ENCODE peak calls at places on chromosomes 4 and X, in seven cellular contexts. One of them, this sample, is unnamed.

GRCh38 chrX:110442631-110443030 is 84.0 kb downstream of the RTL9 start:
- DNase-seq in colonic mucosa: no peak
- DNase-seq in tibial artery: no peak
- DNase-seq in A673: peak; percentile 65
- DNase-seq in MM.1S: peak; percentile 80
- DNase-seq in K562: peak; percentile 42
- DNase-seq in mammary epithelial cell: peak; percentile 35
- DNase-seq in this sample: peak; percentile 11

GRCh38 chrX:9785252-9785943 is 831 bp upstream of the SHROOM2 start:
- DNase-seq in A673: no peak
- DNase-seq in K562: no peak
- DNase-seq in colonic mucosa: no peak
- DNase-seq in mammary epithelial cell: no peak
- DNase-seq in MM.1S: no peak
- DNase-seq in tibial artery: no peak
- DNase-seq in this sample: peak; percentile 39

GRCh38 chrX:140274761-140275525 is 229.9 kb downstream of the SOX3 start:
- DNase-seq in K562: no peak
- DNase-seq in MM.1S: no peak
- DNase-seq in tibial artery: no peak
- DNase-seq in colonic mucosa: no peak
- DNase-seq in mammary epithelial cell: peak; percentile 64
- DNase-seq in A673: peak; percentile 19
- DNase-seq in this sample: peak; percentile 32

GRCh38 chr4:79064806-79065205 is 125.6 kb upstream of the PAQR3 start:
- DNase-seq in MM.1S: peak; percentile 53
- DNase-seq in tibial artery: no peak
- DNase-seq in A673: no peak
- DNase-seq in mammary epithelial cell: no peak
- DNase-seq in K562: no peak
- DNase-seq in colonic mucosa: no peak
- DNase-seq in this sample: no peak

GRCh38 chr4:26692014-26692726 is 108.3 kb downstream of the TBC1D19 start:
- DNase-seq in MM.1S: no peak
- DNase-seq in mammary epithelial cell: peak; percentile 41
- DNase-seq in tibial artery: no peak
- DNase-seq in K562: peak; percentile 60
- DNase-seq in A673: no peak
- DNase-seq in colonic mucosa: no peak
- DNase-seq in this sample: no peak

GRCh38 chr4:71832049-71832448 is 48.2 kb upstream of the GC start:
- DNase-seq in colonic mucosa: peak; percentile 28
- DNase-seq in MM.1S: no peak
- DNase-seq in A673: no peak
- DNase-seq in K562: peak; percentile 11
- DNase-seq in mammary epithelial cell: no peak
- DNase-seq in tibial artery: no peak
- DNase-seq in this sample: peak; percentile 30

GRCh38 chr4:36177946-36178345 is 66.4 kb downstream of the ARAP2 start:
- DNase-seq in A673: no peak
- DNase-seq in mammary epithelial cell: peak; percentile 27
- DNase-seq in MM.1S: no peak
- DNase-seq in K562: no peak
- DNase-seq in tibial artery: no peak
- DNase-seq in colonic mucosa: no peak
- DNase-seq in this sample: no peak

GRCh38 chr4:3011456-3012220 is 48.3 kb downstream of the GRK4 start:
- DNase-seq in mammary epithelial cell: no peak
- DNase-seq in K562: no peak
- DNase-seq in A673: no peak
- DNase-seq in MM.1S: no peak
- DNase-seq in tibial artery: no peak
- DNase-seq in colonic mucosa: no peak
- DNase-seq in this sample: no peak

GRCh38 chr4:107719211-107719926 is 665 bp downstream of the PAPSS1 start:
- DNase-seq in tibial artery: no peak
- DNase-seq in mammary epithelial cell: peak; percentile 72
- DNase-seq in K562: peak; percentile 34
- DNase-seq in colonic mucosa: no peak
- DNase-seq in MM.1S: peak; percentile 45
- DNase-seq in A673: no peak
- DNase-seq in this sample: peak; percentile 51

GRCh38 chrX:119917877-119918276 is 22.2 kb downstream of the AKAP14 start:
- DNase-seq in K562: no peak
- DNase-seq in tibial artery: no peak
- DNase-seq in MM.1S: no peak
- DNase-seq in colonic mucosa: no peak
- DNase-seq in mammary epithelial cell: no peak
- DNase-seq in A673: no peak
- DNase-seq in this sample: no peak

GRCh38 chrX:41781500-41781899 is 57.5 kb downstream of the GPR82 start:
- DNase-seq in colonic mucosa: no peak
- DNase-seq in mammary epithelial cell: peak; percentile 23
- DNase-seq in tibial artery: no peak
- DNase-seq in A673: peak; percentile 45
- DNase-seq in K562: peak; percentile 30
- DNase-seq in MM.1S: peak; percentile 63
- DNase-seq in this sample: peak; percentile 63

GRCh38 chr4:98627883-98628282 is 30.5 kb downstream of the TSPAN5 start:
- DNase-seq in A673: no peak
- DNase-seq in tibial artery: no peak
- DNase-seq in mammary epithelial cell: peak; percentile 31
- DNase-seq in colonic mucosa: no peak
- DNase-seq in K562: no peak
- DNase-seq in MM.1S: no peak
- DNase-seq in this sample: no peak

GRCh38 chr4:94905511-94905910 is 147.8 kb downstream of the BMPR1B start:
- DNase-seq in MM.1S: no peak
- DNase-seq in colonic mucosa: no peak
- DNase-seq in tibial artery: no peak
- DNase-seq in mammary epithelial cell: no peak
- DNase-seq in A673: no peak
- DNase-seq in K562: no peak
- DNase-seq in this sample: no peak

GRCh38 chr4:16360694-16361262 is 134.5 kb upstream of the TAPT1 start:
- DNase-seq in K562: peak; percentile 4
- DNase-seq in MM.1S: no peak
- DNase-seq in A673: no peak
- DNase-seq in colonic mucosa: no peak
- DNase-seq in tibial artery: no peak
- DNase-seq in mammary epithelial cell: no peak
- DNase-seq in this sample: no peak

GRCh38 chr4:141009931-141010330 is 123.3 kb downstream of the RNF150 start:
- DNase-seq in MM.1S: no peak
- DNase-seq in colonic mucosa: no peak
- DNase-seq in A673: no peak
- DNase-seq in tibial artery: no peak
- DNase-seq in K562: no peak
- DNase-seq in mammary epithelial cell: no peak
- DNase-seq in this sample: no peak

GRCh38 chr4:56764775-56765174 is 56.7 kb downstream of the SPINK2 start:
- DNase-seq in tibial artery: no peak
- DNase-seq in A673: no peak
- DNase-seq in K562: no peak
- DNase-seq in colonic mucosa: no peak
- DNase-seq in MM.1S: no peak
- DNase-seq in mammary epithelial cell: no peak
- DNase-seq in this sample: peak; percentile 25

GRCh38 chr4:76590847-76591281 is 155.8 kb downstream of the SHROOM3 start:
- DNase-seq in MM.1S: no peak
- DNase-seq in tibial artery: no peak
- DNase-seq in A673: no peak
- DNase-seq in mammary epithelial cell: peak; percentile 73
- DNase-seq in colonic mucosa: no peak
- DNase-seq in K562: no peak
- DNase-seq in this sample: no peak

GRCh38 chr4:87657525-87657924 is 7.4 kb downstream of the DMP1 start:
- DNase-seq in A673: peak; percentile 50
- DNase-seq in mammary epithelial cell: peak; percentile 62
- DNase-seq in K562: no peak
- DNase-seq in colonic mucosa: no peak
- DNase-seq in tibial artery: no peak
- DNase-seq in MM.1S: no peak
- DNase-seq in this sample: no peak

GRCh38 chrX:35919536-35920309 is at the start of gene CFAP47:
- DNase-seq in mammary epithelial cell: no peak
- DNase-seq in A673: peak; percentile 56
- DNase-seq in K562: peak; percentile 0
- DNase-seq in MM.1S: peak; percentile 79
- DNase-seq in tibial artery: peak; percentile 61
- DNase-seq in colonic mucosa: peak; percentile 43
- DNase-seq in this sample: no peak

DNA sequence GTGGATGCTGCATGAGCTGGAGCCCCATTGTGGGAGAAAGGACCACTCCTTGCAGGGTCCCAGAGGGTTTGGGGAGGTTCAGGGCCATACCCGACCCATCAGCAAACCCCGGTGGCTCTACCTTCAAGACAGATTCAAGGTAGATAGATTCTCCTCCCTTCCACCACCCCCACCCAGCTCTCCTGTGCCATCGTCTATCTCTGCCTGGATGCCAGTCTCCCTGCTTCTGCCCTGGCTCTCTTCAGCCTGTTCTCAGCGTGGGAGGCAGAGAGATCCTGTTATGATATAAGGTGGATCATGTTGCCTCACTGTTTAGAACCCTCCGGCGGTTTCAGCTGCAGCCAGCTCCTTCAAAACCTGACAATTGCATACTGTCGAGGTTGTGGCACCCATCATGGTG is 5.4 kb downstream of the LAGE3 start:
- DNase-seq in mammary epithelial cell: no peak
- DNase-seq in tibial artery: no peak
- DNase-seq in A673: no peak
- DNase-seq in colonic mucosa: no peak
- DNase-seq in MM.1S: no peak
- DNase-seq in K562: no peak
- DNase-seq in this sample: no peak
- H3K4me3 ChIP-seq in mammary epithelial cell: no peak overlapping the region
- H3K4me3 ChIP-seq in tibial artery: no peak overlapping the region
- H3K4me3 ChIP-seq in A673: no peak overlapping the region
- H3K4me3 ChIP-seq in colonic mucosa: no peak overlapping the region
- H3K4me3 ChIP-seq in MM.1S: no peak overlapping the region
- H3K4me3 ChIP-seq in K562: no peak overlapping the region
- H3K4me3 ChIP-seq in this sample: no peak overlapping the region

DNA sequence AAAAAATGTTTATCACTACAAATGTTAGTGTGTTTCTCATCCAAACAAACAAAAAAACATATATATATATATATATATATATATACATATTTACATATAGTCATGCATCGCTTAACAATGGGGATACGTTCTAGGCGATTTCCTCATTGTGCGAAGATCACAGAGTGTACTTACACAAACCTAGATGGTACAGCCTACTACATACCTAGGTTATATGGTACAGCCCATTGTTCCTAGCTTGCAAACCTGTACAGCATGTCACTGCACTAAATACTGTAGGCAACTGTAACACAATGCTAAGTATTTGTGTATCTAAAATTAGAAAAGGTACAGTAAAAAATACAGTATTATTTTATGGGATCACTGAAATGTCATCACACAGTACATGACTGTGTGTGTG is 16.4 kb upstream of the TMSB4X start:
- DNase-seq in A673: no peak
- DNase-seq in mammary epithelial cell: no peak
- DNase-seq in tibial artery: no peak
- DNase-seq in colonic mucosa: no peak
- DNase-seq in MM.1S: no peak
- DNase-seq in K562: no peak
- DNase-seq in this sample: no peak
- H3K4me1 ChIP-seq in A673: peaks cover 12% of the 10 kb centered on the region
- H3K4me1 ChIP-seq in mammary epithelial cell: peaks cover 30% of the 10 kb centered on the region
- H3K4me1 ChIP-seq in tibial artery: no peaks in the 10 kb centered on the region
- H3K4me1 ChIP-seq in colonic mucosa: no peaks in the 10 kb centered on the region
- H3K4me1 ChIP-seq in MM.1S: peaks cover 51% of the 10 kb centered on the region
- H3K4me1 ChIP-seq in K562: peaks cover 33% of the 10 kb centered on the region
- H3K4me1 ChIP-seq in this sample: no peaks in the 10 kb centered on the region

DNA sequence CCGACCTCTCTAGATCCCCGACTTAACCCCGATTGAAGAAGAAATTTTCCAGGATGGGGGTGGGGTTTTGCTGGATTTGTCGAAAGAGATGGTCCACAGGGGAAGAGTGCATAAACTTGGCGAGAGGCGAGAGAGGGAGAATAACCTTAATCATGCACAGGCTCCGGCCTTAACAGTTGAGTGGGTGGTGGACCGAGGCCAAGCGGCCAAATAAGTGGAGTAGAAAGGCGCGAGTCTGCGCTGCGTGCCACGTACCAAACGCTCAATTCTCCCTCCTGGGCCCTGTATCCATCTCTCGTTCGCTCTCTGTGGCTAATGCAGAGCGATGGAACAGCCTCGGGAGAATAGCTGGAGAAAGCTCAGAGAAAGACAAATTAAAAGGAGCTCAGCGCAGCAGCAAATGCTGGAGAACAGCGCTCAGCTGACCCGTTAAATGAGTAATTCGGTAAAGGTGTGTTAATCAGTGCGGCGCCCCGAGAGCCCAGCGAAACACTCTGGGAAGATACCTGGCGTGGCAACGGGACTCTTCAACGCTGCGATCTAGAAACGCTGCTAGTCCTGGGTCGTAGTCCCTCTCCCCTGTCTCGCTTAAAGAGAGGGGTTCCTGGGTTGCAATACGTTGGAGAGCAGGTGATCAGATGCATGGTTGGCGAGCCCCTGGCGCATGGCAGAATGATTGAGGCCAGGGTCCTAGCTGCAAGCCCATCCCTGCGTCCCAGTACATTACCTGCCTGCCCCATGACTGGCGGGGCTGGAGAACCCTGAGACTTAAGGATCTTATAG is 887 bp upstream of the IL1RAPL2 start:
- DNase-seq in tibial artery: no peak
- DNase-seq in colonic mucosa: no peak
- DNase-seq in mammary epithelial cell: peak; percentile 23
- DNase-seq in K562: no peak
- DNase-seq in A673: no peak
- DNase-seq in MM.1S: no peak
- DNase-seq in this sample: no peak
- H3K27me3 ChIP-seq in tibial artery: peaks cover 18% of the 10 kb centered on the region
- H3K27me3 ChIP-seq in colonic mucosa: peaks cover 29% of the 10 kb centered on the region
- H3K27me3 ChIP-seq in mammary epithelial cell: peaks cover 4% of the 10 kb centered on the region
- H3K27me3 ChIP-seq in K562: no peaks in the 10 kb centered on the region
- H3K27me3 ChIP-seq in A673: peaks cover 58% of the 10 kb centered on the region
- H3K27me3 ChIP-seq in MM.1S: no peaks in the 10 kb centered on the region
- H3K27me3 ChIP-seq in this sample: peaks cover 62% of the 10 kb centered on the region

GRCh38 chr4:153224474-153224873 is 20.2 kb downstream of the TRIM2 start:
- DNase-seq in colonic mucosa: no peak
- DNase-seq in A673: no peak
- DNase-seq in K562: no peak
- DNase-seq in mammary epithelial cell: no peak
- DNase-seq in tibial artery: no peak
- DNase-seq in MM.1S: no peak
- DNase-seq in this sample: no peak

GRCh38 chr4:153222162-153222789 is 18.0 kb downstream of the TRIM2 start:
- DNase-seq in colonic mucosa: peak; percentile 77
- DNase-seq in MM.1S: peak; percentile 34
- DNase-seq in mammary epithelial cell: peak; percentile 73
- DNase-seq in K562: no peak
- DNase-seq in A673: peak; percentile 93
- DNase-seq in tibial artery: peak; percentile 80
- DNase-seq in this sample: peak; percentile 76

GRCh38 chr4:153222790-153223417 is 18.7 kb downstream of the TRIM2 start:
- DNase-seq in K562: peak; percentile 12
- DNase-seq in A673: peak; percentile 46
- DNase-seq in tibial artery: peak; percentile 79
- DNase-seq in MM.1S: peak; percentile 54
- DNase-seq in colonic mucosa: peak; percentile 46
- DNase-seq in mammary epithelial cell: peak; percentile 41
- DNase-seq in this sample: peak; percentile 53

GRCh38 chr4:153223418-153223792 is 19.2 kb downstream of the TRIM2 start:
- DNase-seq in mammary epithelial cell: peak; percentile 27
- DNase-seq in K562: no peak
- DNase-seq in MM.1S: no peak
- DNase-seq in tibial artery: no peak
- DNase-seq in colonic mucosa: no peak
- DNase-seq in A673: no peak
- DNase-seq in this sample: peak; percentile 32

GRCh38 chr4:153223935-153224334 is 19.7 kb downstream of the TRIM2 start:
- DNase-seq in tibial artery: no peak
- DNase-seq in MM.1S: no peak
- DNase-seq in mammary epithelial cell: peak; percentile 62
- DNase-seq in K562: no peak
- DNase-seq in A673: no peak
- DNase-seq in colonic mucosa: no peak
- DNase-seq in this sample: no peak
- H3K4me3 ChIP-seq in tibial artery: peak overlapping the region; percentile 69
- H3K4me3 ChIP-seq in MM.1S: no peak overlapping the region
- H3K4me3 ChIP-seq in mammary epithelial cell: peak overlapping the region; percentile 58
- H3K4me3 ChIP-seq in K562: no peak overlapping the region
- H3K4me3 ChIP-seq in A673: peak overlapping the region; percentile 66
- H3K4me3 ChIP-seq in colonic mucosa: peak overlapping the region; percentile 47
- H3K4me3 ChIP-seq in this sample: peak overlapping the region; percentile 49

This sample was measured in cardiac muscle cell.